ENCODE peak calls at places on chromosomes 5 and 9, in five cellular contexts. U is naive thymus-derived CD4-positive, alpha-beta T cell; Z is right cardiac atrium; B is CD8-positive, alpha-beta T cell; L is CD4-positive, CD25-positive, alpha-beta regulatory T cell. E is an unnamed sample. For H3K4me1, the result is how much of the 10 kb centered on the place peaks cover.

GRCh38 chr5:132821791-132822190 is 8.7 kb downstream of the SHROOM1 start:
- DNase-seq in Z (no peak), L (no peak), B (no peak), U (no peak), E (no peak)

GRCh38 chr9:94805585-94805984 is 79.1 kb downstream of the AOPEP start:
- DNase-seq in Z (no peak), U (no peak), B (no peak), L (no peak), E (no peak)

GRCh38 chr9:72586388-72587160 is 65.2 kb downstream of the TMC1 start:
- DNase-seq in U (no peak), B (no peak), L (peak), Z (no peak), E (peak)

GRCh38 chr9:135105211-135105745 is 17.8 kb downstream of the OLFM1 start:
- DNase-seq in Z (peak), U (no peak), B (no peak), L (no peak), E (no peak)

GRCh38 chr5:148221510-148221909 is 16.8 kb upstream of the MARCOL start:
- DNase-seq in Z (no peak), L (no peak), U (no peak), B (no peak), E (no peak)

GRCh38 chr5:43121565-43122484 is 1.1 kb downstream of the ZNF131 start:
- DNase-seq in Z (no peak), U (no peak), L (no peak), B (peak), E (no peak)

GRCh38 chr9:131275332-131276106 is 791 bp downstream of the FAM78A start:
- DNase-seq in Z (peak), L (no peak), B (no peak), U (no peak), E (no peak)

GRCh38 chr9:137417161-137418021 is 5.6 kb downstream of the EXD3 start:
- DNase-seq in L (no peak), B (no peak), U (no peak), Z (peak), E (no peak)

GRCh38 chr9:89812556-89813181 is 207.9 kb downstream of the GADD45G start:
- DNase-seq in U (no peak), Z (no peak), L (no peak), B (no peak), E (no peak)

GRCh38 chr5:97547999-97548797 is 365.2 kb upstream of the RIOK2 start:
- DNase-seq in Z (no peak), U (no peak), L (peak), B (no peak), E (no peak)

GRCh38 chr5:91293131-91293530 is 90.0 kb downstream of the ARRDC3 start:
- DNase-seq in L (no peak), U (no peak), Z (no peak), B (no peak), E (no peak)

GRCh38 chr9:131304676-131305366 is 15.3 kb downstream of the PLPP7 start:
- DNase-seq in L (no peak), U (no peak), B (no peak), Z (no peak), E (no peak)

GRCh38 chr5:16051246-16051645 is 128.3 kb downstream of the MARCHF11 start:
- DNase-seq in B (no peak), U (no peak), Z (no peak), L (no peak), E (no peak)

GRCh38 chr5:66959668-66960067 is 236.9 kb downstream of the CD180 start:
- DNase-seq in L (no peak), U (no peak), B (no peak), Z (no peak), E (no peak)

GRCh38 chr5:38396766-38397165 is 138.4 kb downstream of the EGFLAM start:
- DNase-seq in B (no peak), Z (no peak), U (no peak), L (no peak), E (no peak)

GRCh38 chr5:54093081-54093492 is 217.3 kb downstream of the ARL15 start:
- DNase-seq in B (no peak), L (no peak), Z (no peak), U (no peak), E (no peak)

GRCh38 chr9:127154390-127155191 is 32.2 kb upstream of the ANGPTL2 start:
- DNase-seq in B (no peak), L (no peak), Z (peak), U (no peak), E (no peak)

GRCh38 chr5:175856408-175856807 is 15.0 kb upstream of the CPLX2 start:
- DNase-seq in L (no peak), U (no peak), Z (no peak), B (no peak), E (no peak)

GRCh38 chr5:180804129-180804601 is 1.6 kb upstream of the MGAT1 start:
- DNase-seq in L (no peak), Z (peak), B (no peak), U (no peak), E (no peak)

GRCh38 chr9:90504486-90504885 is 138.1 kb downstream of the DIRAS2 start:
- DNase-seq in Z (no peak), U (no peak), B (no peak), L (no peak), E (no peak)

GRCh38 chr9:98081477-98082219 is 25.1 kb downstream of the NANS start:
- DNase-seq in B (no peak), U (no peak), L (no peak), Z (no peak), E (no peak)

GRCh38 chr5:146836226-146836842 is 42.2 kb downstream of the PPP2R2B start:
- DNase-seq in U (no peak), B (no peak), L (no peak), Z (no peak), E (no peak)

GRCh38 chr5:55868846-55869245 is 17.7 kb downstream of the IL31RA start:
- DNase-seq in L (no peak), Z (no peak), B (no peak), U (no peak), E (no peak)

GRCh38 chr9:13718539-13718938 is 439.0 kb upstream of the MPDZ start:
- DNase-seq in U (no peak), Z (no peak), L (no peak), B (no peak), E (no peak)

GRCh38 chr9:121765021-121765950 is 113.9 kb downstream of the DAB2IP start:
- DNase-seq in U (no peak), Z (peak), L (no peak), B (no peak), E (no peak)

GRCh38 chr9:104988539-104988938 is 60.6 kb upstream of the ABCA1 start:
- DNase-seq in L (no peak), B (no peak), U (no peak), Z (no peak), E (no peak)
- H3K4me1 ChIP-seq in L (under half), B (under half), U (under half), Z (under half), E (under half)

DNA sequence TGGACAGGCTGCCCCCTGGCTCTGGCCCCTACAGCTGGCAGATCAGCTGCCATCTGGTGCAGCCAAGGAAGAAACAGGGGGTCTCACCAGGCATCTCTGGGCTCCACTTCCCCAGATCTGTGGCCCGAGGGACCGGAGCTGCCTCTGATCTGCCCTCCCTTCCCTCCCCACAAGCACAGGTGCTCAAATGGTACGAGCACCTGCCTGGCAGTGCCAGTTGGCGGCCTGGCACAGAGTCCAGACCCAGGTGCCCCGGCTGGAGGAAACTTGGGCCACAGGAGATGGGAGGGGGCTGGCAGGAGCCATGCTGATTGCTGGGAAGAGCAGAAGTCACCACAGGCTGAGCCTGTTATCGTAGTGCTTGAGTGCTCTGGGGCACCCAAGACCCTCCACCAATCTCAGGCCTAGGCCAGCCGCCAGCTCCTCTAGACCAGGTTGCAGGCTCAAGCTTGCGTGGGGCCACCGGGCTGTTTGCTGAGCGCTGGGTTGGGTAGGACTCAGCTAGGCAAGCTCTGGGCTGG is 5.0 kb upstream of the CAMK2A start:
- DNase-seq in L (no peak), B (no peak), U (no peak), Z (no peak), E (no peak)
- H3K4me3 ChIP-seq in L (no peak), B (no peak), U (no peak), Z (no peak), E (no peak)

GRCh38 chr5:168881427-168882149 is 302.4 kb upstream of the PANK3 start:
- DNase-seq in U (no peak), L (no peak), B (no peak), Z (no peak), E (no peak)

GRCh38 chr5:168882283-168882682 is 303.1 kb upstream of the PANK3 start:
- DNase-seq in B (no peak), U (no peak), L (no peak), Z (no peak), E (no peak)

GRCh38 chr5:168885324-168886120 is 306.4 kb upstream of the PANK3 start:
- DNase-seq in Z (peak), B (no peak), U (no peak), L (no peak), E (no peak)

GRCh38 chr5:168884040-168884439 is 304.9 kb upstream of the PANK3 start:
- DNase-seq in B (no peak), L (no peak), Z (no peak), U (no peak), E (no peak)

GRCh38 chr5:168883253-168883880 is 304.2 kb upstream of the PANK3 start:
- DNase-seq in B (no peak), Z (no peak), L (no peak), U (no peak), E (no peak)
- H3K4me1 ChIP-seq in B (under half), Z (under half), L (under half), U (under half), E (under half)

DNA sequence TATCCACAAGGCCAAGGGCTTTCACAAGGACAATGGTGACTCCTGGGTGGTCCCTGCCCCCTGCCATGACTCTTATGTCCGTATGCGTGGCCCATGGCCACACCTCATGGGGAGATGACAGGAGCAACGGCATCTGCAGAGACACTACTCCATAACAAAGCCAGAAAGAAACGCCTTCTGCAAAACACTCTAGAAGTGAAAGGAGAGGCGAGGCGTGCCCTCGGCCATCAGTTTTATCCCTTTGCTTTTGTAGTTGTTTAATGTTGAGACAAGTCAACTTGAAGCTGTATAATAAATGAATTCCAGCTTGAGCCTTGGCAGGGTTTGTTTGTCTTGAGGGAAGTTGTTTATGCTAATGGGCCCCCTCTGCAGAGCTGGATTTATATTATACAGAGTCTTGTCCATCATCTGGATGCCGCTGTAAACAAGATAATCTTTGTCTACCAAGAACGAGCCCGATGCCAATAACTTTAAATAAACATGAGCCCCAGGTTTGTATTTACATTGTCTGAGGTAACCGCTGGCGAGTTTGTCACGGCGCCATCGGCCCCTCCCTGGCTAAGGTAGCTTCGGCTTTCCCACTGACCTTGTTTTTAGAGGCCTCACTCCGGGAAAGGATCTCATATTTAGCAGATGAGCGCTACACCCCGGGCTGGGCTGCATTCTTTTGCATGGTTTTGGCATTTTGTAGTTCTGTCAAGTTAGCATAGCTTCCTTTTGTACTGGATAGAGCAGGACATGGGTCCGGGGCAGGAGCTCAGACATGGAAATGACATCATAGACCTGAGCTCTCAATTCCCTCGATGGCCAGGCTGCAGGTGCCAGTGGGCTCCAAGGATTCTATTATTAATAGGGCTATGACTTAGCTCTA is 165.3 kb downstream of the ERCC6L2 start:
- DNase-seq in U (no peak), L (no peak), Z (no peak), B (no peak), E (no peak)
- H3K4me3 ChIP-seq in U (no peak), L (no peak), Z (no peak), B (no peak), E (no peak)

GRCh38 chr5:34498582-34498981 is 157.5 kb upstream of the RAI14 start:
- DNase-seq in L (no peak), B (no peak), U (no peak), Z (no peak), E (no peak)

GRCh38 chr5:34496258-34496657 is 159.9 kb upstream of the RAI14 start:
- DNase-seq in B (no peak), L (no peak), Z (peak), U (no peak), E (no peak)

GRCh38 chr5:34499001-34499734 is 157.0 kb upstream of the RAI14 start:
- DNase-seq in L (no peak), B (no peak), Z (no peak), U (no peak), E (no peak)

GRCh38 chr5:34495178-34495577 is 160.9 kb upstream of the RAI14 start:
- DNase-seq in U (no peak), B (no peak), Z (no peak), L (no peak), E (no peak)

GRCh38 chr5:34497031-34497808 is 158.9 kb upstream of the RAI14 start:
- DNase-seq in Z (peak), L (no peak), U (no peak), B (no peak), E (no peak)
- H3K4me1 ChIP-seq in Z (under half), L (under half), U (under half), B (under half), E (under half)

GRCh38 chr5:79133121-79133656 is 21.6 kb downstream of the BHMT start:
- DNase-seq in L (peak), Z (no peak), U (peak), B (no peak), E (no peak)
- H3K4me3 ChIP-seq in L (peak), Z (peak), U (peak), B (peak), E (peak)

DNA sequence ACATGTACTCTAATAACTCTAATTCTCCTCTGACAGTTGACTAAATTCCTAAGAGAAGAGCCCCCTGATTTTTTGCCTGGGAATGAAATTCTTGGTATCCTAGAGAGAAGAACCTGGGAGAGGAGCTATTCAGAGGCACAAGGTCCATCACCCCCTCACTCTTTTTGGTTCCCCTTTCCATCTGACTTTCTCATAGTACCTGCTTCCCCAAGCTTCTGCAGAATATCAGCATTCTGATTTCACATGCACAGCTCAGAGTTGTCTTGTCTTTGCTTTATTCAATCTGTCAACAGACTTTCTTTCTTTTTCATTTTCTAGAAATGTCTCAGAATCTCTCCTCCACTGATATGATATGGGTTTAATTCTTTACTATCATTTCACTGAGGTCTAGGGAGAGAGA is 141.5 kb upstream of the FBXL17 start:
- DNase-seq in U (no peak), Z (no peak), B (no peak), L (no peak), E (no peak)
- H3K4me1 ChIP-seq in U (under half), Z (under half), B (under half), L (under half), E (under half)

E was measured in effector memory CD4-positive, alpha-beta T cell.